ENCODE peak calls at places on chromosomes 13 and 19, in nine cellular contexts. U, R, W, E, B, L, M, X and Y are unnamed samples. For H3K9me3, the result is how much of the 10 kb centered on the place peaks cover.

GRCh38 chr13:107099661-107100060 is 531.7 kb upstream of the ARGLU1 start:
- DNase-seq in U (no peak), R (no peak), W (no peak), E (no peak), B (no peak), L (no peak), M (no peak), X (no peak), Y (no peak)

GRCh38 chr13:52162279-52163101 is 3.1 kb upstream of the NEK3 start:
- DNase-seq in U (no peak), R (no peak), W (peak), E (no peak), B (peak), L (peak), M (no peak), X (no peak), Y (no peak)

GRCh38 chr19:4183967-4184717 is 1.7 kb downstream of the ANKRD24 start:
- DNase-seq in U (no peak), R (no peak), W (no peak), E (no peak), B (no peak), L (peak), M (no peak), X (no peak), Y (no peak)

GRCh38 chr13:109344552-109345157 is 441.7 kb downstream of the IRS2 start:
- DNase-seq in U (no peak), R (no peak), W (no peak), E (no peak), B (peak), L (peak), M (no peak), X (no peak), Y (no peak)

GRCh38 chr13:48586591-48587103 is 53.8 kb upstream of the RCBTB2 start:
- DNase-seq in U (peak), R (peak), W (no peak), E (no peak), B (peak), L (no peak), M (no peak), X (peak), Y (no peak)

GRCh38 chr13:78192721-78193120 is 274.1 kb upstream of the EDNRB start:
- DNase-seq in U (no peak), R (no peak), W (no peak), E (no peak), B (no peak), L (no peak), M (no peak), X (no peak), Y (no peak)

GRCh38 chr13:113927661-113928581 is 46.0 kb downstream of the C13orf46 start:
- DNase-seq in U (peak), R (peak), W (peak), E (peak), B (no peak), L (no peak), M (no peak), X (peak), Y (peak)

GRCh38 chr13:46211116-46211515 is 612 bp upstream of the LRRC63 start:
- DNase-seq in U (peak), R (no peak), W (peak), E (no peak), B (peak), L (no peak), M (peak), X (no peak), Y (no peak)

GRCh38 chr19:47471733-47472457 is at the start of gene SLC8A2:
- DNase-seq in U (peak), R (peak), W (peak), E (no peak), B (peak), L (peak), M (peak), X (peak), Y (peak)

GRCh38 chr13:31764556-31764955 is 25.2 kb downstream of the RXFP2 start:
- DNase-seq in U (no peak), R (no peak), W (no peak), E (no peak), B (no peak), L (no peak), M (no peak), X (no peak), Y (no peak)

DNA sequence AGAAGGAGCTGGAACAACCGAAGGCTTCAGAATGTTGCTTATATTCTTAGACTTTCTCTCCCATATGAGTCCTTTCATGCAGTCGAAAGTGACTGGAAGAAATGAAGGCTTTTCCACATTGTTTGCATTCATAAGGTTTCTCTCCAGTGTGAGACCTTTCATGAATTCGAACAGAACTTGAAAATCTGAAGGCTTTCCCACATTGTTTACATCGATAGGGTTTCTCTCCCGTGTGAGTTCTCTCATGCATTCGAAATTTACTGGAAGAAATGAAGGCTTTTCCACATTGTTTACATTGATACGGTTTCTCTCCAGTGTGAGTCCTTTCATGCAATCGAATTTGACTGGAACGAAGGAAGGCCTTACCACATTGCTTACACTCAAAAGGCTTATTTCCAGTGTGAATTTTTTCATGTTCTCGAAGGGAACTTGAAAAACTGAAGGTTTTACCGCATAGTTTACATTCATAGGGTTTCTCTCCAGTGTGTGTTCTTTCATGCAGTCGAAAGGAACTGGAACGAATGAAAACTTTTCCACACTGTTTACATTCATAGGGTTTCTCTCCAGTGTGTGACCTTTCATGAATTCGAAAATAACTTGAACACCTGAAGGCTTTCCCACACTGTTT is 21.5 kb downstream of the ZNF14 start:
- DNase-seq in U (no peak), R (no peak), W (no peak), E (no peak), B (no peak), L (no peak), M (no peak), X (no peak), Y (no peak)
- H3K9me3 ChIP-seq in U (under half), R (half or more), W (half or more), E (under half), B (under half), L (half or more), M (half or more), X (half or more), Y (under half)

DNA sequence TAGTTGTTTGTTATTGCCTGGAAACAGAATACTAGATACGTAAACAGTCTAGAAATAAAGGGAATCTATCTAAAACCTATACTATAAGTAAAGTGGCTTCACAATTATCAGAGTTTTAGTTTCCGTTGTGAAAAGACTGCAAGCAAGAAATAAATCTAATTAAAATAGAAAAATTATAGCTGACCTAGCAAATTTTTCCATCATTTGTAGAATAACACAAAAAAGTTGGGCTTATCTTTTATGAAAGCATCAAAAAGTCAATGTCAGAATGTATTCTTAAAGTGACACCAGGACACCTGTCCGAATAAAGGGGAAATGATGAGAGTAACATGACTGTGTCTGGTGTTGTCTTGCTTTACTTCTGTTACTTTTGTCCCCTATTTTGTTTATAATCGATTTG is 1248.9 kb upstream of the MIR17HG start:
- DNase-seq in U (no peak), R (no peak), W (no peak), E (no peak), B (no peak), L (no peak), M (no peak), X (no peak), Y (no peak)
- H3K9me3 ChIP-seq in U (under half), R (under half), W (under half), E (under half), B (under half), L (under half), M (under half), X (under half), Y (under half)

GRCh38 chr19:22426901-22427300 is 4.8 kb upstream of the ZNF98 start:
- DNase-seq in U (no peak), R (no peak), W (no peak), E (no peak), B (no peak), L (no peak), M (no peak), X (no peak), Y (no peak)
- H3K9me3 ChIP-seq in U (under half), R (under half), W (under half), E (under half), B (under half), L (under half), M (under half), X (under half), Y (under half)

GRCh38 chr19:37303591-37304171 is 67.2 kb upstream of the ZNF527 start:
- DNase-seq in U (no peak), R (peak), W (no peak), E (no peak), B (no peak), L (no peak), M (no peak), X (no peak), Y (no peak)

GRCh38 chr19:37304190-37304883 is 66.6 kb upstream of the ZNF527 start:
- DNase-seq in U (peak), R (peak), W (no peak), E (no peak), B (no peak), L (peak), M (no peak), X (no peak), Y (no peak)

GRCh38 chr19:37309834-37310575 is 60.9 kb upstream of the ZNF527 start:
- DNase-seq in U (no peak), R (no peak), W (no peak), E (no peak), B (no peak), L (no peak), M (peak), X (no peak), Y (no peak)

GRCh38 chr19:37304884-37305255 is 66.0 kb upstream of the ZNF527 start:
- DNase-seq in U (no peak), R (no peak), W (no peak), E (no peak), B (no peak), L (no peak), M (no peak), X (no peak), Y (no peak)

GRCh38 chr19:37306383-37306963 is 64.4 kb upstream of the ZNF527 start:
- DNase-seq in U (peak), R (no peak), W (no peak), E (no peak), B (no peak), L (no peak), M (no peak), X (no peak), Y (no peak)
- H3K9me3 ChIP-seq in U (under half), R (under half), W (under half), E (under half), B (under half), L (under half), M (under half), X (under half), Y (under half)

GRCh38 chr19:13849277-13849676 is 27.7 kb upstream of the NANOS3 start:
- DNase-seq in U (no peak), R (no peak), W (no peak), E (no peak), B (no peak), L (no peak), M (no peak), X (no peak), Y (no peak)

GRCh38 chr19:13847033-13847899 is 29.7 kb upstream of the NANOS3 start:
- DNase-seq in U (peak), R (peak), W (peak), E (peak), B (peak), L (peak), M (peak), X (peak), Y (peak)

GRCh38 chr19:13846533-13847032 is 30.4 kb upstream of the NANOS3 start:
- DNase-seq in U (peak), R (peak), W (peak), E (peak), B (peak), L (peak), M (peak), X (peak), Y (no peak)

GRCh38 chr19:13848811-13849241 is 28.1 kb upstream of the NANOS3 start:
- DNase-seq in U (no peak), R (no peak), W (no peak), E (no peak), B (no peak), L (peak), M (no peak), X (no peak), Y (no peak)

DNA sequence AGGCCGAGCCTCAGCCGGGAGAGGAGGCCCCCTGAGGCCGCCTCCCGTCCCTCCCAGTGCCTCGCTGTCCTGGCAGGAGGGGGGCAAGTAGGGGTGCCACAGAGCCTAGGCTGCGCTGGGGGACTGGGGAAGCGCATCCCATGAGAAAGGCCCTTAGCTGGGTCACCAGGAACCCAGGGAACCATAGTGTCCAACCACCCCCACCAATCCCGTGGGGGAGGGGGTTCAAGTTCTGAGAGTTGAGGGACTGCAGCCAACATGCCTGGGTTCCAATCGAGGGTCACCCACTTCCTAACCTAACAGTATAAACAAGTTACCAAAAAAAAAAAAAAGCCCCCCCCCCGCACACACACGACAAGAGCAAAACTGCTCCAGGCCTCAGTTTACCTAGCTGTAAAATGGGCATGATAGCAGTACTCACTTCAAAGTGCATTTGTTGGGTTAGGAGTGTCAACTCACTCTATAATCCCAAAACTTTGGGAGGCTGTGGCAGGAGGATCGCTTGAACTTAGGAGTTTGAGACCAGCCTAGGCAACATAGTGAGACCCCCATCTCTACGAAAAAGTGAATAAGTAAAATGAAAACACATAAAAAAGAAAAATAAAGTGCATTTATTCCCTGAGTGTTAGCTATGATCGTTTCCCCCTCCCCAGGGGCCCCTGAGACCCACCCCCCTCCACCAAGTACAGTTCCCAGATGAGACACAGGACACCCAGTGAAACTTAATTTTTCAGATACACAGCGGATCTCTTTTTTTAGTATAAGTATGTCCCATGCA is 28.8 kb upstream of the NANOS3 start:
- DNase-seq in U (no peak), R (no peak), W (no peak), E (no peak), B (no peak), L (no peak), M (no peak), X (no peak), Y (no peak)
- H3K9me3 ChIP-seq in U (under half), R (under half), W (under half), E (under half), B (under half), L (under half), M (under half), X (under half), Y (under half)

GRCh38 chr19:43779820-43780219 is 953 bp downstream of the KCNN4 start:
- DNase-seq in U (no peak), R (no peak), W (no peak), E (no peak), B (no peak), L (no peak), M (no peak), X (no peak), Y (no peak)

GRCh38 chr19:43777163-43777700 is 3.5 kb downstream of the KCNN4 start:
- DNase-seq in U (no peak), R (no peak), W (no peak), E (no peak), B (no peak), L (peak), M (peak), X (no peak), Y (no peak)

GRCh38 chr19:43780706-43781525 is at the start of gene KCNN4:
- DNase-seq in U (no peak), R (no peak), W (no peak), E (no peak), B (no peak), L (no peak), M (peak), X (no peak), Y (no peak)

GRCh38 chr19:43778651-43779050 is 2.1 kb downstream of the KCNN4 start:
- DNase-seq in U (no peak), R (no peak), W (no peak), E (no peak), B (no peak), L (no peak), M (no peak), X (no peak), Y (no peak)

DNA sequence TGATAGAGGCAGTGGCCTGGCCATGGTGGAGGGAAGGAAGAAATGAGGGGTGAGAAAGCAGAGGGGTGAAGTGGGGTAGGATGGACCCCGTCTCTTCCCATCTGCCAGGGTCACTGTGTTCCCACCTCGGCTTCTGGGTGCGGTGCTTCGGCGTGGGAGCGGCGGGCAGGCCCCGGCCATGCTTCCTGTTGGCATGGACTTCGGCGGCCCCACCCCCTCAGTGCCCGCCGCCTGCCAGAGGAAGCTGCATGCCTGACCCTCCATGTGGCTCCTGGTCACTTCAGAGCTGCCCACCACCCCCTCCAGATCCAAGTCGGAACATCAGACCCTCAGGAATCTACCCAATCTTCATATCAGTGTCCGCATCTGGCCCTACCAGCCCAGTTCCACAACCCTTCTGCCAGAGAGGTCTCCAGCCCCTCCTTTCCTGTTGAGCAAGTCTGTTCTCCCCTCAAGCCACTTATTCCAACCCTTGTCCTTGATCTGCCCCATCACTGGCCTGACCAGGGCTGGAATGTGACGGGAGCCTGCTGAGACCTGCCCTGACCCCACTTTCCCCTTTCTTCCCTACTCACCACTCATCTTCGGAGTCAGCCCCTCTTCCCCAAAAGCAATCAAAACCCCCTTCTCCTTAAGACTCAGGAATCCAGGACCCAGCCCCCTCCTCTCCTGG is 1.5 kb downstream of the KCNN4 start:
- DNase-seq in U (no peak), R (no peak), W (no peak), E (no peak), B (no peak), L (no peak), M (no peak), X (no peak), Y (no peak)
- H3K9me3 ChIP-seq in U (under half), R (under half), W (under half), E (under half), B (under half), L (under half), M (under half), X (under half), Y (under half)

GRCh38 chr19:41530184-41530534 is 45.8 kb upstream of the CEACAM21 start:
- DNase-seq in U (no peak), R (no peak), W (no peak), E (no peak), B (no peak), L (no peak), M (no peak), X (no peak), Y (no peak)
- H3K9me3 ChIP-seq in U (under half), R (under half), W (under half), E (under half), B (under half), L (under half), M (under half), X (under half), Y (under half)

DNA sequence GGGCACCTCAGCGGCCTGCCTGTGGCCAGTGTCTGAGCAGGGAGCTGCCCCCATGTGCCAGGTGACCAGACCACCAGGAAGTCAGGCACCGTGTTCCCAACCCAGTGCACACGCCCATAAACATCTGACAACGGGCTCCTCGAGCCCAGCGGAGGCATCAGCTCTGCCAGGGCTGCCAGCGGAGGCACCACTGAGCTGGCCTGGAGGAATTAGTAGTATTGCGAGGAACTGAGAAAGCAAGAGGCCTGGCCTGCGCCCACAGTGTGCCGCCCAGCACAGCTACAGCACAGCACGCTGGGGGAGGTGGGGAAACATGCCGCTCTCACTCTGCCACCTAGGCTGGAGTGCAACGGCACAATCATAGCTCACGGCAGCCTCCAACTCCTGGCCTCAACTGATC is 44.6 kb downstream of the ANKRD27 start:
- DNase-seq in U (no peak), R (no peak), W (no peak), E (no peak), B (no peak), L (no peak), M (no peak), X (no peak), Y (no peak)
- H3K9me3 ChIP-seq in U (under half), R (under half), W (under half), E (under half), B (under half), L (under half), M (under half), X (under half), Y (under half)

DNA sequence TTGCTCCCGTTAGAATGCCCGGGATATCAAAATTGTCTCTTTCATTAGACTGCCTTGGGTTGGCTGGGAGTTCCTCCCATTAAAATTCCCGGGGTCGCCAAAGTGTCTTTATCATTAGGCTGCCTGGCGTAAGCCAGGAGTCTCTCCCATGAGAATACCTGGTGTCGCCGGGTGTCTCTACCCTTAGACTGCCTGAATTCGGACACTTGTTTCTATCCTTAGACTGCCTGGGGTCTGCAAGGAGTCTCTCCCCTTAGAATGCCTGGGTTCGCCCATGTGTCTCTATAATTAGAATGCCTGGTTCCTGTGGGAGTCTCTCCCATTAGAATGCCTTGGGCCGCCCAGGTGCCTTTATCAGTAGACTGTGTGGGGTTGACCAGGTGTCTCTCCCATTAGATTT is 1538.2 kb downstream of the UQCRFS1 start:
- DNase-seq in U (no peak), R (no peak), W (no peak), E (no peak), B (no peak), L (no peak), M (no peak), X (no peak), Y (no peak)
- H3K9me3 ChIP-seq in U (under half), R (under half), W (under half), E (under half), B (under half), L (under half), M (under half), X (under half), Y (under half)